ENCODE peak calls at places on chromosome 4, in four cellular contexts. One of them, this sample, is unnamed.

GRCh38 chr4:183264614-183265013 is 55.5 kb downstream of the CLDN22 start:
- DNase-seq in adrenal gland: no peak
- DNase-seq in GM12891: no peak
- DNase-seq in HepG2: no peak
- DNase-seq in this sample: no peak

GRCh38 chr4:88719381-88719780 is 21.8 kb upstream of the NAP1L5 start:
- DNase-seq in adrenal gland: no peak
- DNase-seq in GM12891: no peak
- DNase-seq in HepG2: no peak
- DNase-seq in this sample: no peak

GRCh38 chr4:102344520-102344954 is 745 bp downstream of the SLC39A8 start:
- DNase-seq in adrenal gland: peak; percentile 52
- DNase-seq in GM12891: peak; percentile 51
- DNase-seq in HepG2: no peak
- DNase-seq in this sample: peak; percentile 92

GRCh38 chr4:16162891-16163290 is 63.4 kb downstream of the TAPT1 start:
- DNase-seq in adrenal gland: peak; percentile 22
- DNase-seq in GM12891: no peak
- DNase-seq in HepG2: no peak
- DNase-seq in this sample: no peak

GRCh38 chr4:47852121-47852520 is 14.3 kb upstream of the CORIN start:
- DNase-seq in adrenal gland: no peak
- DNase-seq in GM12891: no peak
- DNase-seq in HepG2: no peak
- DNase-seq in this sample: no peak

GRCh38 chr4:54941994-54942552 is 183.3 kb downstream of the KDR start:
- DNase-seq in adrenal gland: peak; percentile 30
- DNase-seq in GM12891: no peak
- DNase-seq in HepG2: no peak
- DNase-seq in this sample: no peak

GRCh38 chr4:3673716-3674478 is 92.3 kb upstream of the ADRA2C start:
- DNase-seq in adrenal gland: peak; percentile 23
- DNase-seq in GM12891: no peak
- DNase-seq in HepG2: no peak
- DNase-seq in this sample: no peak

GRCh38 chr4:187668683-187669082 is 326.9 kb upstream of the ZFP42 start:
- DNase-seq in adrenal gland: no peak
- DNase-seq in GM12891: no peak
- DNase-seq in HepG2: no peak
- DNase-seq in this sample: no peak

GRCh38 chr4:69649629-69650028 is 3.4 kb downstream of the UGT2A1 start:
- DNase-seq in adrenal gland: no peak
- DNase-seq in GM12891: no peak
- DNase-seq in HepG2: no peak
- DNase-seq in this sample: peak; percentile 88

GRCh38 chr4:5956285-5957021 is 61.8 kb downstream of the C4orf50 start:
- DNase-seq in adrenal gland: peak; percentile 92
- DNase-seq in GM12891: no peak
- DNase-seq in HepG2: peak; percentile 11
- DNase-seq in this sample: no peak

DNA sequence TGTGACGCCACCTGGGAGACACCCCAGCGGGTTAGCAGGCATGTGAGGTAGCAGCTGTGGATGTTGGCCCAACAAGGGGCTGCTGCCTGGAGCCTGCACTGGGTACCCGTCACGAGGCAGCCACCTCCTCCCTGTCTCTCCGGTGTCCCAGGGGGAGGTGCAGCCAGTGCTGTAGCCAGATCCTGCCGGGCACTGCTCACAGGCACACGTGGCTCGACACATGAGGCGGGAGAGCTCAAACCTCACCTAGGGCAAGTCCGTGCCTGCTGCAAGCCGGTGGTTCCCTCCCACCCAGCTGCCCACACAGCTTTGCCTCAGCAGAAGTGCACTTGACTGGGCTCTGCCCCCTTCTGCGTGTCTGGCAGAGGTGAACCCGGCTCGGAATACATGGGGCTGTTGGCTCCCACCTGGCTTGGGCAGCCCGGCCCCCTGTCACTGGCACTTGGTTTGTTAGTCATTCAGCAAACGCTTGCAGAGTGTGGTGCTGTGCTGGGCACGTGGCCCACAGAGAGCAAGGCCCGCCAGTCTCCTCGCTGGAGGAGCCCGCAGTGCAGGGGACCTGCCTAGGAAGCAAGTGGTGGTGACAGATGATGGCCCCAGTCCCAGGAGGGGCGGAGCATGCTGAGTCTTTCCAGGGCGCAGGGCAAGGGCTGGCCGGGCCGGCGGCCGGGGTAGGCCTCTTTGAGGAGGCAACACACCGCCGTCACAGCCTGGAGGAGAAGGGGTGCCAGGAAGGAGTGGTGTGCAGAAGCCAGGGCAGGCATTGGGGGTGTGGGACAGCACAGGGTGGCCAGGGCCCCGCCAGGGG is 10.1 kb upstream of the SH3TC1 start:
- DNase-seq in adrenal gland: peak; percentile 63
- DNase-seq in GM12891: no peak
- DNase-seq in HepG2: no peak
- DNase-seq in this sample: no peak
- TF ChIP-seq POLR2A in adrenal gland: no peak
- TF ChIP-seq POLR2A in GM12891: no peak
- TF ChIP-seq POLR2A in HepG2: no peak
- TF ChIP-seq POLR2A in this sample: no peak

GRCh38 chr4:146175541-146176453 is at the start of gene LSM6:
- DNase-seq in adrenal gland: peak; percentile 90
- DNase-seq in GM12891: peak; percentile 67
- DNase-seq in HepG2: peak; percentile 77
- DNase-seq in this sample: peak; percentile 90
- TF ChIP-seq POLR2A in adrenal gland: peak; percentile 62
- TF ChIP-seq POLR2A in GM12891: peak; percentile 65
- TF ChIP-seq POLR2A in HepG2: peak; percentile 73
- TF ChIP-seq POLR2A in this sample: peak; percentile 71

GRCh38 chr4:1789552-1789951 is 3.5 kb upstream of the FGFR3 start:
- DNase-seq in adrenal gland: no peak
- DNase-seq in GM12891: no peak
- DNase-seq in HepG2: no peak
- DNase-seq in this sample: no peak
- TF ChIP-seq POLR2A in adrenal gland: no peak
- TF ChIP-seq POLR2A in GM12891: no peak
- TF ChIP-seq POLR2A in HepG2: no peak
- TF ChIP-seq POLR2A in this sample: no peak

GRCh38 chr4:153465922-153466636 is at the start of gene TMEM131L:
- DNase-seq in adrenal gland: peak; percentile 74
- DNase-seq in GM12891: peak; percentile 66
- DNase-seq in HepG2: peak; percentile 29
- DNase-seq in this sample: peak; percentile 96

GRCh38 chr4:153466637-153467153 is 535 bp downstream of the TMEM131L start:
- DNase-seq in adrenal gland: no peak
- DNase-seq in GM12891: no peak
- DNase-seq in HepG2: no peak
- DNase-seq in this sample: no peak

GRCh38 chr4:153467897-153468262 is 1.7 kb downstream of the TMEM131L start:
- DNase-seq in adrenal gland: no peak
- DNase-seq in GM12891: no peak
- DNase-seq in HepG2: no peak
- DNase-seq in this sample: peak; percentile 58

GRCh38 chr4:153468587-153468986 is 2.4 kb downstream of the TMEM131L start:
- DNase-seq in adrenal gland: no peak
- DNase-seq in GM12891: no peak
- DNase-seq in HepG2: no peak
- DNase-seq in this sample: no peak

GRCh38 chr4:153467154-153467896 is 1.2 kb downstream of the TMEM131L start:
- DNase-seq in adrenal gland: peak; percentile 41
- DNase-seq in GM12891: peak; percentile 68
- DNase-seq in HepG2: peak; percentile 52
- DNase-seq in this sample: peak; percentile 73
- TF ChIP-seq POLR2A in adrenal gland: no peak
- TF ChIP-seq POLR2A in GM12891: peak; percentile 65
- TF ChIP-seq POLR2A in HepG2: no peak
- TF ChIP-seq POLR2A in this sample: peak; percentile 31

GRCh38 chr4:184270808-184271413 is 53.2 kb upstream of the ENPP6 start:
- DNase-seq in adrenal gland: no peak
- DNase-seq in GM12891: no peak
- DNase-seq in HepG2: no peak
- DNase-seq in this sample: no peak

GRCh38 chr4:184274288-184274951 is 56.7 kb upstream of the ENPP6 start:
- DNase-seq in adrenal gland: peak; percentile 72
- DNase-seq in GM12891: no peak
- DNase-seq in HepG2: no peak
- DNase-seq in this sample: no peak

GRCh38 chr4:184269879-184270430 is 52.3 kb upstream of the ENPP6 start:
- DNase-seq in adrenal gland: no peak
- DNase-seq in GM12891: no peak
- DNase-seq in HepG2: no peak
- DNase-seq in this sample: no peak

GRCh38 chr4:184275766-184276165 is 58.1 kb upstream of the ENPP6 start:
- DNase-seq in adrenal gland: no peak
- DNase-seq in GM12891: no peak
- DNase-seq in HepG2: no peak
- DNase-seq in this sample: no peak

DNA sequence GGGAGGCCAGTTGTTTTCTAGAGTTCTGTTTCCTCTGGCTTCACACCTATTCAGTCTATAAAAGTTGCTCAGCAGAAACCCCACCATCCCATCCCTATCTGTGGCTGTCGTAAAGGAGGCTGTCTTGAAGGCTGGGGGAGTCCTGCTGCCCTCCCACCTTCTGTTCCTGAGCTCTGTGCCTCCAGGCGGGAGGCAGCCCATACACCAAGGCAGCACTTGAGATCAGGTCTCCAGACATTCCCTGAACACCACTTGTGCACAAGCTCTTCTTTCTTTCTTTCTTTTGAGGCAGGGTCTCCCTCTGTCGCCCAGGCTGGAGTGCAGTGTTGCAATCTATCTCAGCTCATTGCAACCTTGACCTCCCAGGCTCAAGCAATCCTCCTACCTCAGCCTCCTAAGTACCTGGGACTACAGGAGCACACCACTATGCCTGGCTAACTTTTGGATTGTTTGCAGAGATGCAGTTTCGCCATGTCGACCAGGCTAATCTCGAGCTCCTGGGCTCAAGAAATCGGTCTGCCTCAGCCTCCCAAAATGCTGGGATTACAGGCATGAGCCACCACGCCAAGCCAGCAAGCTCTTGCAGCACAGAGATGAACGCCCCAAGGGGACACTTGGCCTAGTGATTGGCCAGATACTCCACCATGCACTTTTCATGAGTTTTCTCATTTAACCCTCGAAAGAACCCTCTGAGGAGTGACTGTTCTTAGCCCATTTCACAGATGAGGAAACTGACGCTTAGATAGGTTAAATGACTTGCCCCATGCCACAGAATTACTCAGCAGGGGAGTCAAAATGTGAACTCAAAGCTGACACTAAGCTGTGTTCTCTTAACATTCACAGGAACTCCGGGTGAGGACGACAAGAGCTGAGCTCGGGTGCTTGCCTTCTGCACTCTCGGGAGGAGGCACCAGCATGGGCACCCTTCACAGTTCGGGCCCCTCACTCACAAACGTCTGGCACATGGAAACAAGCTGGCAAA is 55.8 kb upstream of the ENPP6 start:
- DNase-seq in adrenal gland: no peak
- DNase-seq in GM12891: no peak
- DNase-seq in HepG2: no peak
- DNase-seq in this sample: no peak
- TF ChIP-seq POLR2A in adrenal gland: no peak
- TF ChIP-seq POLR2A in GM12891: peak; percentile 23
- TF ChIP-seq POLR2A in HepG2: no peak
- TF ChIP-seq POLR2A in this sample: no peak

GRCh38 chr4:110165382-110166285 is 32.8 kb downstream of the ELOVL6 start:
- DNase-seq in adrenal gland: peak; percentile 59
- DNase-seq in GM12891: no peak
- DNase-seq in HepG2: no peak
- DNase-seq in this sample: peak; percentile 38

GRCh38 chr4:110160616-110161015 is 37.8 kb downstream of the ELOVL6 start:
- DNase-seq in adrenal gland: no peak
- DNase-seq in GM12891: no peak
- DNase-seq in HepG2: no peak
- DNase-seq in this sample: no peak

GRCh38 chr4:110163327-110164070 is 34.9 kb downstream of the ELOVL6 start:
- DNase-seq in adrenal gland: peak; percentile 39
- DNase-seq in GM12891: no peak
- DNase-seq in HepG2: no peak
- DNase-seq in this sample: peak; percentile 67

GRCh38 chr4:110164856-110165255 is 33.6 kb downstream of the ELOVL6 start:
- DNase-seq in adrenal gland: no peak
- DNase-seq in GM12891: no peak
- DNase-seq in HepG2: no peak
- DNase-seq in this sample: no peak

DNA sequence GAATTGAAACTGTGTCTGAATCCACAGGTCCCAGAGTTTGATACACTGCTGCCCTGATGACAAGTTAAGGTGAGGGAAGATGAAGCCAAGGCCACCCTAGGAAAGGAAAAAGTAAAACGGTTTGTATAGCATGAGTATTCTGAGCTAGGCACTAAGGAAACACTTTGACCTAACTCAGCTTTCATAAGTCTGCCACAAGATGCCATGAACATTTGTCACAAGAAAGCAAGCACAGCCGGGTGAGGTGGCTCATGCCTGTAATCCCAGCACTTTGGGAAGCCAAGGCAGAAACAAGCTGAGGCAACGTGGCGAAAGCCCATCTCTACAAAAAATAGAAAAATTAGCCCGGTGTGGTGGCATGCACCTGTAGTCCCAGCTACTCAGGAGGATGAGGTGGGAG is 34.2 kb downstream of the ELOVL6 start:
- DNase-seq in adrenal gland: peak; percentile 28
- DNase-seq in GM12891: no peak
- DNase-seq in HepG2: no peak
- DNase-seq in this sample: no peak
- TF ChIP-seq POLR2A in adrenal gland: no peak
- TF ChIP-seq POLR2A in GM12891: no peak
- TF ChIP-seq POLR2A in HepG2: no peak
- TF ChIP-seq POLR2A in this sample: peak; percentile 1

GRCh38 chr4:139083533-139084424 is 68.2 kb downstream of the NOCT start:
- DNase-seq in adrenal gland: peak; percentile 93
- DNase-seq in GM12891: peak; percentile 66
- DNase-seq in HepG2: peak; percentile 89
- DNase-seq in this sample: peak; percentile 94

GRCh38 chr4:139085141-139085540 is 69.6 kb downstream of the NOCT start:
- DNase-seq in adrenal gland: no peak
- DNase-seq in GM12891: no peak
- DNase-seq in HepG2: peak; percentile 11
- DNase-seq in this sample: peak; percentile 42

GRCh38 chr4:139078926-139079325 is 63.3 kb downstream of the NOCT start:
- DNase-seq in adrenal gland: no peak
- DNase-seq in GM12891: no peak
- DNase-seq in HepG2: no peak
- DNase-seq in this sample: no peak

GRCh38 chr4:139082750-139083532 is 67.4 kb downstream of the NOCT start:
- DNase-seq in adrenal gland: peak; percentile 95
- DNase-seq in GM12891: peak; percentile 68
- DNase-seq in HepG2: peak; percentile 98
- DNase-seq in this sample: peak; percentile 97

GRCh38 chr4:139084425-139085093 is 69.0 kb downstream of the NOCT start:
- DNase-seq in adrenal gland: no peak
- DNase-seq in GM12891: no peak
- DNase-seq in HepG2: peak; percentile 2
- DNase-seq in this sample: peak; percentile 65
- TF ChIP-seq POLR2A in adrenal gland: peak; percentile 61
- TF ChIP-seq POLR2A in GM12891: no peak
- TF ChIP-seq POLR2A in HepG2: peak; percentile 42
- TF ChIP-seq POLR2A in this sample: no peak

This sample was measured in erythroblast.